ENCODE peak calls at places on chromosome X, in five cellular contexts. V, Q, W, H and K are unnamed samples.

GRCh38 chrX:129631850-129632249 is 22.9 kb downstream of the APLN start:
- DNase-seq in V (no peak), Q (no peak), W (peak), H (no peak), K (peak)

GRCh38 chrX:121853762-121854613 is 806.6 kb downstream of the GLUD2 start:
- DNase-seq in V (no peak), Q (no peak), W (no peak), H (no peak), K (no peak)

GRCh38 chrX:2266445-2267349 is 234.1 kb downstream of the DHRSX start:
- DNase-seq in V (no peak), Q (no peak), W (no peak), H (no peak), K (no peak)

GRCh38 chrX:32191316-32191715 is 1020.0 kb downstream of the DMD start:
- DNase-seq in V (no peak), Q (no peak), W (no peak), H (no peak), K (no peak)

GRCh38 chrX:17414057-17414658 is 39.2 kb downstream of the NHS start:
- DNase-seq in V (no peak), Q (no peak), W (no peak), H (no peak), K (no peak)

GRCh38 chrX:22922961-22923360 is 76.8 kb upstream of the DDX53 start:
- DNase-seq in V (peak), Q (peak), W (no peak), H (no peak), K (peak)

GRCh38 chrX:38975368-38975767 is 174.1 kb downstream of the MID1IP1 start:
- DNase-seq in V (no peak), Q (peak), W (no peak), H (no peak), K (no peak)

GRCh38 chrX:16552546-16552945 is 97.4 kb upstream of the S100G start:
- DNase-seq in V (peak), Q (peak), W (no peak), H (no peak), K (peak)

GRCh38 chrX:50813843-50814661 is at the start of gene SHROOM4:
- DNase-seq in V (no peak), Q (peak), W (peak), H (no peak), K (peak)

GRCh38 chrX:129549124-129549523 is 9.1 kb downstream of the OCRL start:
- DNase-seq in V (no peak), Q (no peak), W (no peak), H (no peak), K (no peak)

GRCh38 chrX:21374994-21375794 is 976 bp downstream of the CNKSR2 start:
- DNase-seq in V (no peak), Q (no peak), W (no peak), H (no peak), K (no peak)

GRCh38 chrX:11792461-11793421 is 34.7 kb downstream of the MSL3 start:
- DNase-seq in V (peak), Q (no peak), W (no peak), H (no peak), K (no peak)

GRCh38 chrX:152614786-152615185 is 22.9 kb upstream of the GABRQ start:
- DNase-seq in V (no peak), Q (no peak), W (no peak), H (no peak), K (no peak)

GRCh38 chrX:136201601-136202000 is 49.6 kb downstream of the MAP7D3 start:
- DNase-seq in V (no peak), Q (no peak), W (no peak), H (no peak), K (no peak)
- H3K4me3 ChIP-seq in V (no peak), Q (no peak), W (peak), H (no peak), K (no peak)

GRCh38 chrX:119145241-119145653 is 17.6 kb upstream of the KIAA1210 start:
- DNase-seq in V (peak), Q (peak), W (no peak), H (peak), K (peak)
- TF ChIP-seq CTCF in V (peak), Q (peak), W (no peak), H (peak), K (peak)

DNA sequence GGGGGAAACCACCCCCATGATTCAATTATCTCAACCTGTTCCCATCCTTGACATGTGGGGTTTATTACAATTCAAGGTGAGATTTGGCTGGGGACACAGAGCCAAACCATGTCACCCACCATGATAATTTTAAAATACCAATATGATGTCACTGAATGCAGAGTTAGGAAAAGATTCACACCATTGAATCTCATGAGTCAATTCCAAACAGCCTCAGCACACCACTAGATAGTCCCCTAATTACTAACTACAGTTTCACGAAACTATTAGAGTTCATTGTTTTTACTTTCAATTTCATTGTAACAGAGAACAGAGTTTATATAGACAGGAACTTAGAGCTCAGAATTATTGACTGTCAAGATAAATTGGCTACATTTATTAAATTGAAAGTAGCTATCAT is 410.2 kb downstream of the FAM47A start:
- DNase-seq in V (no peak), Q (no peak), W (no peak), H (no peak), K (no peak)
- H3K4me3 ChIP-seq in V (no peak), Q (no peak), W (no peak), H (no peak), K (no peak)

GRCh38 chrX:86910027-86910426 is 607.6 kb upstream of the KLHL4 start:
- DNase-seq in V (no peak), Q (no peak), W (no peak), H (no peak), K (no peak)

GRCh38 chrX:86917959-86918358 is 599.6 kb upstream of the KLHL4 start:
- DNase-seq in V (no peak), Q (no peak), W (no peak), H (no peak), K (no peak)

GRCh38 chrX:86910602-86911311 is 606.8 kb upstream of the KLHL4 start:
- DNase-seq in V (no peak), Q (no peak), W (no peak), H (no peak), K (no peak)

DNA sequence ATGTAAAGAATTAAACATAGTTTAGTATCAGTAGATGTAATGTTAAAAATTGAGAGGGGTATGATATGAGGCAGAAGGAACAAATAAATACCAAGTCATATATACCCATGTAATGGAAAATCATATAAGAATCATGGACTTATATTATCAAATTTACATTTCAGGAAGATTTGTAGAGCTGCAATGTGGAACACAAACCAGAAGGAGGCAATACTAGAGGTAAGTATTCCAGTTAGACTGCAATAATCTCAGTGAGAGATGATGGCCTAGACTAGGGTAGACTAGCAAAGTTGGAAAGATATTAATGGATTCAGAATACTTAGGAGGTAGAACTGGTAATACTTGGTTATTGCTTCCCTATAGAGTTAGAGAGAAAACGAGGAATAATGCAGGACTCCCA is 603.0 kb upstream of the KLHL4 start:
- DNase-seq in V (no peak), Q (no peak), W (no peak), H (no peak), K (no peak)
- TF ChIP-seq CTCF in V (no peak), Q (no peak), W (no peak), H (no peak), K (no peak)

DNA sequence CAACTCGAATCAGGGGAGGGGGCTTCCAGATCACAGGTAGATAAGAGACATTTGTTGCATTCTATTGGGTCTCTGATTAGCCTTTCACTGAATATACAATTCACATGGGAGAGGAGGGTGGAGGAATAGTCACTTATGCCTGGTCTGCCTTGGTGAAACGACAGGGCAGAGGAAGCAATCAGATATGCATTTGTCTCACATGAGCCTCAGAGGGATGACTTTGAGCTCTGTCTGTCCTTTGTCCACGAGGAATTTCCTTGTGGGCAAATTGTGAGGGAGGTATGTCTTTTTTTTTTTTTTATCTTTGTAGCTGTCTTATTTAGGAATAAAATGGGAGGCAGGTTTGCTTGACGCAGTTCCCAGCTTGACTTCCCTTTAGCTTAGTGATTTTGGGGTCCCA is 28.5 kb upstream of the TMSB4X start:
- DNase-seq in V (no peak), Q (no peak), W (no peak), H (no peak), K (no peak)
- H3K4me3 ChIP-seq in V (no peak), Q (no peak), W (no peak), H (no peak), K (no peak)

DNA sequence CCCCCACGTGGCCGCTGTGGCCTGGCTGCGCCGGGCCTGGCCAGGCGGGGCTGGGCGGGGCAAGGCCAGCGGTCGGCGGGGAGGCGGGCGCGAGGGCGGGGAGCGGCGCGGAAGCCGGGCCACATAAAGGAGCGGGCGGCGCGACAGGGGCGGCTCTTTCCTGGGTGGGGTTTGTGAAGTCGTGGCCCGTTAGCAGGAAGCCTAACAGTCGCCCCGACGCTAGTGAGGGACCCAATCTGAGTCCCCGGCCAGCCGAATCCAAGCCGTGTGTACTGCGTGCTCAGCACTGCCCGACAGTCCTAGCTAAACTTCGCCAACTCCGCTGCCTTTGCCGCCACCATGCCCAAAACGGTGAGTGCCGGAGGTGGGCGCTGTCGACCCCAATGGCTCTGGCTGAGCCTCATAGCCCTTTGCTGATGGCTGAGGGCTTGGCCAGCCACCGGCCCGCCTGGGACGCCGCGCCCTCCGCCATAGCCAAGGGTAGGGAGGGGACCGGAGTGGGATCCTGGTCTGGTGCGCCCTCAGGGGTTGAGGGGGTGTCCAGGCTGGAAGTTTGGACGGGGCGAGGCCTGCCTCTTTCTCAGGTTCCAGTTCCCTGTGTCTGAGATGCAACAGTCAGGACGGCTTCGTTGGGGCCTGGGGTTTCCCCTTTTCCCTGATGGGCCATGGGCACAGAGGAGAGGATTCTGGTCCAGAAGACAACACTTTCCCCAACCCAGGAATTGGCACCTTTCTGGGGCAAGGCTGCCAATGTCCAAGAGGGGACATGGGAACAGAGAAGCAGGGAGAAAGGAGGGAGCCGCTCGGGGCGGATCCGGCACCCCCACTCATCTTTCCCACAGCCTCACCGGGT is at the start of gene MSN:
- DNase-seq in V (peak), Q (peak), W (peak), H (no peak), K (peak)
- TF ChIP-seq CTCF in V (peak), Q (peak), W (no peak), H (no peak), K (peak)

GRCh38 chrX:44897539-44897938 is 24.6 kb downstream of the KDM6A start:
- DNase-seq in V (no peak), Q (no peak), W (no peak), H (no peak), K (no peak)
- H3K4me3 ChIP-seq in V (no peak), Q (no peak), W (no peak), H (no peak), K (no peak)

GRCh38 chrX:44303119-44303518 is 40.4 kb downstream of the EFHC2 start:
- DNase-seq in V (peak), Q (no peak), W (no peak), H (no peak), K (no peak)
- TF ChIP-seq CTCF in V (peak), Q (no peak), W (no peak), H (no peak), K (no peak)

GRCh38 chrX:115625577-115626301 is 64.8 kb downstream of the PLS3 start:
- DNase-seq in V (no peak), Q (peak), W (no peak), H (no peak), K (no peak)
- H3K4me3 ChIP-seq in V (no peak), Q (no peak), W (no peak), H (no peak), K (no peak)

DNA sequence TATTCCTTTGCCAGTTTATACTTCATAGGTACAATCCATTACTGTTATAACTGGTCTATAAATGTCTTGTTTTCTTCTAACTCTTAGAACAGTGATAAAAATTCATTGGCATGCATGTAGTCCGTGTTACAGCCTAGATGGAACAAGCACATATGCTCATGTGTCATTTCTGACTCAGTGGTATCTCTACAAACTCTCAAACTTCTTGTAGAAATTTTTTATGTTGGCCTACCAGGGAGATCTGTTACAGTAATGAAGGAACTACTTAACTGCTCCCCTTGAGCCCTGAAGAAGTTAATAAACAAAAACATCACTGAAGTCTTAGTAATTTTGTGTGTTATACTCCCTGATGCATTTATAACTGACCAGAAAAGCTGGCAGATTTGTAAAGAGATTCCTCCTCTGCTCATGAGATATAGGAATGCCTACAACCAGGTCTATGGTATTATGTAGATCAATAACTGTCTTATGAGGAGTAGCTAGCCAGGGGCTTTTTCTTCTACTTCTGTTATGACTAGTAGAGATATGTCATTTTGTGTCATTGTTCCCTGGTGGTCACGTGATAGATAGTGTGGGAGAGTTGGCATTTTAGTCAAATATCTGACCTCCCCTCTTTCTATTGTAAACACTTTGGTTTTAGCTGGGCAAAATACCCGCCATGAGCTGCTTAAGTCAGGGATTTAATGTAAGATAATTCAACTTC is 53.7 kb upstream of the FAAH2 start:
- DNase-seq in V (no peak), Q (no peak), W (no peak), H (no peak), K (no peak)
- TF ChIP-seq CTCF in V (no peak), Q (no peak), W (no peak), H (no peak), K (no peak)